ENCODE peak calls at places on chromosomes 13 and 19, in five cellular contexts. R is keratinocyte; O is stimulated activated CD4-positive, alpha-beta T cell treated with anti-CD3 and anti-CD28 coated beads, Interleukin-4, amount 100 ng/mL, for 48 hours; K is activated CD4-positive, alpha-beta T cell treated with anti-CD3 and anti-CD28 coated beads, Interleukin-2, amount 10 ng/mL, durations not matched to agents 7 days and 5 days; B is iris pigment epithelial cell. Y is an unnamed sample.

GRCh38 chr13:59790626-59791025 is 373.1 kb downstream of the DIAPH3 start:
- DNase-seq in R (no peak), O (no peak), K (no peak), B (peak), Y (no peak)

GRCh38 chr13:76210262-76210661 is 574.1 kb downstream of the LMO7 start:
- DNase-seq in R (no peak), O (no peak), K (no peak), B (peak), Y (no peak)

GRCh38 chr13:29771247-29771646 is 79.2 kb downstream of the UBL3 start:
- DNase-seq in R (no peak), O (no peak), K (no peak), B (peak), Y (no peak)

GRCh38 chr19:3990815-3991117 is 5.5 kb upstream of the EEF2 start:
- DNase-seq in R (no peak), O (no peak), K (no peak), B (no peak), Y (no peak)

GRCh38 chr13:112790735-112791641 is 101.2 kb downstream of the ATP11A start:
- DNase-seq in R (no peak), O (no peak), K (no peak), B (peak), Y (no peak)

GRCh38 chr13:29022968-29023367 is 202.8 kb downstream of the MTUS2 start:
- DNase-seq in R (no peak), O (no peak), K (no peak), B (no peak), Y (no peak)

GRCh38 chr13:30341815-30342570 is 34.6 kb upstream of the KATNAL1 start:
- DNase-seq in R (peak), O (no peak), K (no peak), B (peak), Y (no peak)

GRCh38 chr19:29275266-29275665 is 62.3 kb upstream of the UQCRFS1 start:
- DNase-seq in R (no peak), O (no peak), K (no peak), B (no peak), Y (no peak)

GRCh38 chr13:45280751-45281634 is 60.0 kb downstream of the TPT1 start:
- DNase-seq in R (peak), O (peak), K (peak), B (peak), Y (peak)

GRCh38 chr13:41568143-41568989 is 111.0 kb downstream of the RGCC start:
- DNase-seq in R (no peak), O (no peak), K (no peak), B (no peak), Y (no peak)

GRCh38 chr19:3210347-3211017 is 14.0 kb upstream of the CELF5 start:
- DNase-seq in R (peak), O (peak), K (peak), B (peak), Y (no peak)

GRCh38 chr13:71118779-71119364 is 748.1 kb downstream of the DACH1 start:
- DNase-seq in R (no peak), O (no peak), K (no peak), B (no peak), Y (no peak)

GRCh38 chr19:31349160-31349881 is at the start of gene TSHZ3:
- DNase-seq in R (no peak), O (no peak), K (peak), B (peak), Y (peak)

GRCh38 chr13:35855531-35856019 is 275.6 kb downstream of the DCLK1 start:
- DNase-seq in R (peak), O (no peak), K (no peak), B (no peak), Y (peak)

GRCh38 chr19:33325920-33326319 is 23.6 kb upstream of the CEBPA start:
- DNase-seq in R (no peak), O (no peak), K (no peak), B (no peak), Y (peak)

GRCh38 chr13:73168226-73168992 is 109.6 kb downstream of the KLF5 start:
- DNase-seq in R (peak), O (no peak), K (no peak), B (no peak), Y (no peak)

GRCh38 chr19:41356984-41357739 is 3.4 kb upstream of the TGFB1 start:
- DNase-seq in R (no peak), O (no peak), K (peak), B (no peak), Y (no peak)

GRCh38 chr13:83722443-83722842 is 159.8 kb downstream of the SLITRK1 start:
- DNase-seq in R (no peak), O (no peak), K (no peak), B (no peak), Y (no peak)

GRCh38 chr13:51684076-51684475 is 99.8 kb downstream of the WDFY2 start:
- DNase-seq in R (no peak), O (no peak), K (no peak), B (peak), Y (no peak)